ENCODE peak calls at places on chromosome 5, in six cellular contexts. V is astrocyte, B is cardiac muscle cell, K is transverse colon, C is OCI-LY7, J is coronary artery. O is an unnamed sample.
A peak's percentile ranks its signal among the peaks of the same experiment; 100 is the strongest.

GRCh38 chr5:120463991-120464626 is at the start of gene PRR16:
- DNase-seq in C (no peak), B (peak; percentile 88), K (peak; percentile 13), J (peak; percentile 75), V (peak; percentile 52), O (peak; percentile 26)

GRCh38 chr5:20601678-20602100 is 613.7 kb upstream of the CDH18 start:
- DNase-seq in C (no peak), K (no peak), B (no peak), V (peak; percentile 64), J (no peak), O (peak; percentile 26)

GRCh38 chr5:99032234-99033013 is 103.6 kb upstream of the CHD1 start:
- DNase-seq in K (peak; percentile 72), B (peak; percentile 57), C (peak; percentile 56), J (no peak), V (peak; percentile 57), O (peak; percentile 32)

GRCh38 chr5:39640552-39640951 is 215.8 kb upstream of the DAB2 start:
- DNase-seq in V (no peak), J (no peak), K (no peak), C (no peak), B (no peak), O (no peak)

GRCh38 chr5:129204525-129204924 is 110.0 kb downstream of the ISOC1 start:
- DNase-seq in C (no peak), J (no peak), V (no peak), B (no peak), K (no peak), O (peak; percentile 58)

GRCh38 chr5:58064799-58065198 is 395.1 kb downstream of the PLK2 start:
- DNase-seq in V (peak; percentile 67), C (no peak), K (no peak), B (no peak), J (no peak), O (no peak)

GRCh38 chr5:101515721-101516120 is 612.6 kb upstream of the ST8SIA4 start:
- DNase-seq in B (no peak), K (no peak), V (no peak), J (no peak), C (no peak), O (no peak)

GRCh38 chr5:34022131-34022705 is 14.4 kb upstream of the AMACR start:
- DNase-seq in K (no peak), B (no peak), C (no peak), V (peak; percentile 85), J (no peak), O (no peak)

GRCh38 chr5:155408465-155408864 is 394.9 kb downstream of the KIF4B start:
- DNase-seq in J (no peak), K (no peak), C (no peak), B (no peak), V (no peak), O (no peak)

GRCh38 chr5:87686975-87687374 is 274.2 kb upstream of the CCNH start:
- DNase-seq in V (no peak), C (no peak), K (no peak), B (no peak), J (no peak), O (no peak)

GRCh38 chr5:14176888-14177287 is 33.7 kb downstream of the TRIO start:
- DNase-seq in K (no peak), J (no peak), B (no peak), V (no peak), C (no peak), O (no peak)

GRCh38 chr5:14177651-14178050 is 34.5 kb downstream of the TRIO start:
- DNase-seq in K (no peak), V (no peak), B (no peak), C (no peak), J (no peak), O (no peak)

GRCh38 chr5:14179446-14179845 is 36.3 kb downstream of the TRIO start:
- DNase-seq in J (no peak), V (no peak), B (no peak), C (no peak), K (no peak), O (no peak)

GRCh38 chr5:14178671-14179211 is 35.6 kb downstream of the TRIO start:
- DNase-seq in K (no peak), V (peak; percentile 97), J (no peak), C (no peak), B (peak; percentile 45), O (no peak)

GRCh38 chr5:14178091-14178490 is 34.9 kb downstream of the TRIO start:
- DNase-seq in C (no peak), K (no peak), B (no peak), J (no peak), V (peak; percentile 77), O (no peak)
- H3K27ac ChIP-seq in C (no peak overlapping the region), K (peak overlapping the region; percentile 45), B (no peak overlapping the region), J (no peak overlapping the region), V (peak overlapping the region; percentile 90), O (peak overlapping the region; percentile 4)

GRCh38 chr5:144122641-144123040 is 47.8 kb downstream of the YIPF5 start:
- DNase-seq in K (no peak), B (no peak), J (no peak), C (no peak), V (no peak), O (no peak)

GRCh38 chr5:144125163-144125726 is 45.2 kb downstream of the YIPF5 start:
- DNase-seq in V (peak; percentile 66), K (no peak), B (no peak), C (no peak), J (no peak), O (peak; percentile 80)

GRCh38 chr5:144120781-144121180 is 49.7 kb downstream of the YIPF5 start:
- DNase-seq in B (no peak), K (no peak), V (no peak), C (no peak), J (no peak), O (no peak)

GRCh38 chr5:144122081-144122480 is 48.4 kb downstream of the YIPF5 start:
- DNase-seq in K (no peak), V (peak; percentile 72), J (no peak), B (no peak), C (no peak), O (no peak)

DNA sequence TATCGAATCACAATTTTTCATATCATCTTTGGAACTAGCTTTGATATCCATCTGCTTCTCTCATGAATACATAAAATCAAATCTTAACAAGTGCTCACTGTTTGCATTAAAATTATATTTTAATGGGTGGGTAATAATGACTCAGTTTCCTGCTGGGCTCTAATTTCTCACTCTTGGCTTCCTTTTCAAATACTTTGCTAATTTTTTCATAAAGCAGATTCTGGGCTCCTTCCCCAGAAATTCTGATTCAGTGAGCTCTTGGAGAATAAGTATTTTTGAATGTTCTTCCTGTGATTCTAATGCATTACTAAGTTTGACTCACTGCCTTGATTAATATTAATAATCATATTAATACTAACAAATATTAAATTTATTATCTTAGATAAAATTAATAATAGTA is 48.9 kb downstream of the YIPF5 start:
- DNase-seq in V (peak; percentile 63), C (no peak), B (no peak), K (no peak), J (no peak), O (no peak)
- TF ChIP-seq CTCF in V (no peak), C (no peak), B (no peak), K (no peak), J (no peak), O (no peak)

DNA sequence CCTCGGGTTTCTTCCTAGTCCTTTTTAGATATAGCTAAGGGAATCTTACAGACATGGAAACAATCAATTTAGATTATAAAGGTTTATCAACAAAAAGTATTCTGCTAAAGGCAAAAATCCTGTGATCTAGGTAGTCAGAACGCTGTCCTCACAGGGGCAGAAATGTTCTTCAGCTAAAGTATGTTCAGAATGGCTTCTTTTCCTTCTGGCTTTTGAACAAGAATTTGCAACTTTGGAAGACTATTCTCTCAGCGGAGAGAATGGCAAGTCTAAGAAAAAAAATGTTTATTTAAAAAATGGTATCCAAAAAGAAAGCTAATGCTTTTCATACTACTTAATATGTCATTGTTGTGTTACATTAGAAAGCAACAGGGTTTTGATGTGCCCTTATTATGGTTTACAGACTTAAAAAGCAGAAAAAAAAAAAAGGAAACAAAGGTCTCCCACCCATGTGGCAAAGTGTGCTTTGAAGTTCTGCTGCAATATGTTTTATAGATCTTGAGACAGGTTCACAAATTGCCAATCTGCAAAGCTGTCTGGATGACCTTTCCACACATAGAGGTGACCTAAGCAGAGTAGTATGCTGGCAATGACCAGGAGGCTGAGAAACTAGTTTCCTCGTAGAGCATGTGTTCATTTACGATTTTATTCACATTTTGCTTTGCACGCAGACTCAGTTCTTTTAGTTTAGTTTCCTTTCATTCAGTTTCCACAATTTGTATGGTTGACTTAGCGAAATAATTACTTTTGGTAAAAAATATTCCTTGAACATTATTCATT is 45.1 kb upstream of the PJA2 start:
- DNase-seq in C (no peak), J (no peak), V (peak; percentile 78), B (no peak), K (no peak), O (peak; percentile 56)
- H3K27ac ChIP-seq in C (no peak overlapping the region), J (peak overlapping the region; percentile 63), V (peak overlapping the region; percentile 94), B (no peak overlapping the region), K (peak overlapping the region; percentile 51), O (peak overlapping the region; percentile 75)

GRCh38 chr5:9468070-9468388 is 77.8 kb downstream of the SEMA5A start:
- DNase-seq in B (no peak), K (no peak), C (no peak), V (peak; percentile 95), J (no peak), O (peak; percentile 94)
- TF ChIP-seq CTCF in B (no peak), K (no peak), C (no peak), V (no peak), J (no peak), O (no peak)

GRCh38 chr5:93076566-93076965 is 504.5 kb downstream of the NR2F1-AS1 start:
- DNase-seq in J (no peak), V (no peak), B (no peak), K (no peak), C (no peak), O (no peak)
- H3K27ac ChIP-seq in J (no peak overlapping the region), V (no peak overlapping the region), B (no peak overlapping the region), K (no peak overlapping the region), C (no peak overlapping the region), O (no peak overlapping the region)

GRCh38 chr5:61632064-61632463 is 300.0 kb downstream of the ZSWIM6 start:
- DNase-seq in C (no peak), B (no peak), V (no peak), J (no peak), K (no peak), O (no peak)
- TF ChIP-seq CTCF in C (no peak), B (no peak), V (no peak), J (no peak), K (no peak), O (no peak)

DNA sequence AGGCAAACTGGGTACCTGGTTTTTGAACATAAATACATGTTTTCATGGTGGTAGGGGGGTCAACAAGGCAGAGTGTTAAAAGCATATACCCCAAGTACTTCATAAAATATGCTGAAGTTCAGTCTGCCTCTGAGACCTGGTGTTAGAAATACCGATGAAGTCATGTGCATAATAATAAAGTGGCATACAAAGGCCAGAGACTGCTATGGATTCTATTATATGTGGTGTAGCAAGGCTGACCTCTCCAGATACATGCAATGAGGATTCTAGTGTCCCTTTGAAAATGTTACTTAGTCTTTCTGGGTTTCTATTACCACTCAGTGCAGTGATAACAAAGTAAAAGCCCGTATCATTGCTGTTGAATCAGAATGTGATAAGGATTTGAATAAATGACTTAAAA is 487.5 kb upstream of the ZNF608 start:
- DNase-seq in B (no peak), C (no peak), K (no peak), J (no peak), V (no peak), O (no peak)
- H3K27ac ChIP-seq in B (no peak overlapping the region), C (no peak overlapping the region), K (no peak overlapping the region), J (no peak overlapping the region), V (no peak overlapping the region), O (no peak overlapping the region)